ENCODE peak calls at places on chromosomes 12 and 14, in four cellular contexts. V, L, E and P are unnamed samples.

GRCh38 chr14:100738704-100739131 is 12.0 kb downstream of the DLK1 start:
- DNase-seq in V (no peak), L (no peak), E (no peak), P (no peak)

GRCh38 chr12:591571-592505 is 71.4 kb downstream of the NINJ2 start:
- DNase-seq in V (peak; percentile 30), L (no peak), E (no peak), P (no peak)

GRCh38 chr12:28191018-28191595 is 851 bp downstream of the CCDC91 start:
- DNase-seq in V (peak; percentile 57), L (no peak), E (peak; percentile 25), P (no peak)

GRCh38 chr12:132632521-132633228 is 14.1 kb downstream of the P2RX2 start:
- DNase-seq in V (no peak), L (no peak), E (no peak), P (no peak)

GRCh38 chr12:62582065-62582366 is 115.4 kb downstream of the MON2 start:
- DNase-seq in V (no peak), L (no peak), E (no peak), P (no peak)

GRCh38 chr12:71567562-71567961 is 96.1 kb downstream of the ZFC3H1 start:
- DNase-seq in V (no peak), L (no peak), E (no peak), P (no peak)

GRCh38 chr14:104293231-104293841 is 154.9 kb downstream of the KIF26A start:
- DNase-seq in V (no peak), L (no peak), E (no peak), P (no peak)

GRCh38 chr12:26798013-26798412 is 35.0 kb downstream of the ITPR2 start:
- DNase-seq in V (no peak), L (no peak), E (no peak), P (no peak)

GRCh38 chr12:105226219-105226618 is 9.8 kb downstream of the APPL2 start:
- DNase-seq in V (no peak), L (peak; percentile 74), E (peak; percentile 60), P (no peak)

GRCh38 chr12:84502907-84503787 is 409.5 kb downstream of the SLC6A15 start:
- DNase-seq in V (no peak), L (peak; percentile 65), E (no peak), P (peak; percentile 8)

GRCh38 chr12:29762637-29763300 is 21.0 kb downstream of the TMTC1 start:
- DNase-seq in V (no peak), L (peak; percentile 75), E (no peak), P (no peak)

GRCh38 chr14:55104051-55104954 is 24.7 kb upstream of the LGALS3 start:
- DNase-seq in V (peak; percentile 73), L (no peak), E (no peak), P (no peak)

GRCh38 chr14:55099741-55100140 is 29.3 kb upstream of the LGALS3 start:
- DNase-seq in V (no peak), L (no peak), E (no peak), P (no peak)

GRCh38 chr14:55101698-55102097 is 27.4 kb upstream of the LGALS3 start:
- DNase-seq in V (no peak), L (no peak), E (no peak), P (no peak)

GRCh38 chr14:55103005-55103640 is 25.9 kb upstream of the LGALS3 start:
- DNase-seq in V (peak; percentile 98), L (no peak), E (no peak), P (peak; percentile 95)

GRCh38 chr14:55102141-55102547 is 26.9 kb upstream of the LGALS3 start:
- DNase-seq in V (peak; percentile 97), L (peak; percentile 63), E (peak; percentile 53), P (peak; percentile 84)
- H3K27ac ChIP-seq in V (peak overlapping the region; percentile 99), L (peak overlapping the region; percentile 79), E (peak overlapping the region; percentile 73), P (peak overlapping the region; percentile 100)

GRCh38 chr12:57752668-57753000 is 524 bp upstream of the CDK4 start:
- DNase-seq in V (no peak), L (no peak), E (no peak), P (no peak)

GRCh38 chr12:57755454-57756372 is 810 bp downstream of the MARCHF9 start:
- DNase-seq in V (no peak), L (no peak), E (no peak), P (no peak)

GRCh38 chr12:57755194-57755453 is 221 bp downstream of the MARCHF9 start:
- DNase-seq in V (no peak), L (no peak), E (no peak), P (no peak)

GRCh38 chr12:57754411-57755193 is at the start of gene MARCHF9:
- DNase-seq in V (peak; percentile 62), L (no peak), E (no peak), P (peak; percentile 39)

DNA sequence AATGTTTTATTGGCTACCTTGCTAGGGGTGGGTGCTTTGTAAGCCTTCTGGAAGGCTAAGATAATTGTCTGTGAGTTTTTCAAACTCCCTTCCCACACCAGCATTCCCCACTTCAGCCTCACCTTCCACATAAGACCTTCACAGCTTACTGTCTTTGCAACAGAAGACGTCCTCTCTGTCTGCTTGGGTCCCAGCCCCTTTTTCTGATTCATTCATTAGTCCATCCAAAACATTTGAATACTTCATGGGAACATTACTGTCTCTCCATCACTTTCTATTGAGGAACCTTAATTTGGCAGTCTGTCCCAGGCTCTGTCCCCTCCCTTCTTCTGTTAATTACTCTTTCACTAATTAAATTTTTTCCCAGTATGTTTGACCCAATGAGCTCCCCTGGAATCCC is 965 bp upstream of the MARCHF9 start:
- DNase-seq in V (no peak), L (no peak), E (no peak), P (no peak)
- H3K27ac ChIP-seq in V (no peak overlapping the region), L (no peak overlapping the region), E (no peak overlapping the region), P (peak overlapping the region; percentile 52)

DNA sequence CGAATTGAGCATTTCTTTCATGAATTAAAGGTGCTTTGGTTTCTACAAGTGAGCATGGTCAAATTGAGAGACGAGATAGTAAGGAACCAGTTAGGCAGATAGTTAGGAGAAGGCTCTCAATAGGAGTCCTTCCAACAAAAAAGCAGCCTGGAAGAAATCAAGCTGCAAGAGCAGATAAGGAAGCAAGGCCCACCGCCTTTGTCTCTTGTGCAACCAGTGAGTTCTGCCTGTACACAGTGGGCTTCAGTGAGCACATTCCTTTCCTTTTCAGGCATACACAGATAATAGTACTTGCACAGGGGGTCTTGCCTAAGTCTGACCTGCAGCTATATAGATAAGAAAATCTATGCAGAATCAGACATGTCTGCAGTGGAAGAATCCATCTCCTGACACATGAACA is 1764.7 kb upstream of the FLRT2 start:
- DNase-seq in V (no peak), L (no peak), E (no peak), P (no peak)
- H3K27ac ChIP-seq in V (no peak overlapping the region), L (no peak overlapping the region), E (no peak overlapping the region), P (no peak overlapping the region)

GRCh38 chr12:31727197-31727596 is 1.6 kb downstream of the AMN1 start:
- DNase-seq in V (no peak), L (no peak), E (no peak), P (no peak)

GRCh38 chr12:31724597-31724996 is 4.2 kb downstream of the AMN1 start:
- DNase-seq in V (no peak), L (no peak), E (no peak), P (no peak)

GRCh38 chr12:31728289-31728916 is 418 bp downstream of the AMN1 start:
- DNase-seq in V (no peak), L (peak; percentile 63), E (no peak), P (no peak)

GRCh38 chr12:31726575-31726974 is 2.2 kb downstream of the AMN1 start:
- DNase-seq in V (no peak), L (no peak), E (no peak), P (no peak)

GRCh38 chr12:31722580-31722979 is 6.2 kb downstream of the AMN1 start:
- DNase-seq in V (no peak), L (no peak), E (no peak), P (no peak)
- H3K27ac ChIP-seq in V (no peak overlapping the region), L (no peak overlapping the region), E (no peak overlapping the region), P (no peak overlapping the region)